ENCODE peak calls at places on chromosome 9, in six cellular contexts. B is NCI-H2171 treated with DMSO at 0.1 percent for 48 hours, D is erythroblast, M is skeletal muscle cell, E is AG09309, P is DMS153. S is an unnamed sample.

GRCh38 chr9:121637441-121638222 is 13.8 kb upstream of the DAB2IP start:
- DNase-seq in B (peak), D (no peak), M (no peak), E (no peak), P (no peak), S (peak)

GRCh38 chr9:38395653-38396370 is 3.3 kb downstream of the ALDH1B1 start:
- DNase-seq in B (no peak), D (no peak), M (no peak), E (no peak), P (no peak), S (no peak)

GRCh38 chr9:133370680-133371079 is 5.2 kb downstream of the SURF4 start:
- DNase-seq in B (no peak), D (no peak), M (no peak), E (no peak), P (no peak), S (no peak)

GRCh38 chr9:18490591-18491370 is 16.8 kb downstream of the ADAMTSL1 start:
- DNase-seq in B (no peak), D (no peak), M (peak), E (peak), P (no peak), S (no peak)

GRCh38 chr9:5178126-5178805 is 7.2 kb downstream of the INSL6 start:
- DNase-seq in B (no peak), D (no peak), M (no peak), E (no peak), P (no peak), S (no peak)

GRCh38 chr9:971901-972511 is 4.4 kb upstream of the DMRT3 start:
- DNase-seq in B (no peak), D (no peak), M (no peak), E (no peak), P (no peak), S (no peak)

GRCh38 chr9:108149346-108149745 is 659.8 kb upstream of the KLF4 start:
- DNase-seq in B (peak), D (no peak), M (no peak), E (no peak), P (no peak), S (no peak)

GRCh38 chr9:21854594-21854993 is 52.2 kb downstream of the MTAP start:
- DNase-seq in B (no peak), D (no peak), M (peak), E (no peak), P (no peak), S (no peak)

GRCh38 chr9:121604242-121604641 is 47.2 kb upstream of the DAB2IP start:
- DNase-seq in B (no peak), D (no peak), M (no peak), E (no peak), P (peak), S (no peak)

GRCh38 chr9:98530806-98531386 is 177.8 kb downstream of the GABBR2 start:
- DNase-seq in B (no peak), D (no peak), M (no peak), E (no peak), P (no peak), S (no peak)

GRCh38 chr9:91056917-91057316 is 255.3 kb downstream of the SYK start:
- DNase-seq in B (no peak), D (no peak), M (no peak), E (no peak), P (no peak), S (no peak)

GRCh38 chr9:7790022-7790818 is 9.4 kb downstream of the DMAC1 start:
- DNase-seq in B (no peak), D (no peak), M (no peak), E (no peak), P (no peak), S (no peak)

GRCh38 chr9:30799527-30800101 is 1584.8 kb upstream of the ACO1 start:
- DNase-seq in B (no peak), D (no peak), M (no peak), E (no peak), P (no peak), S (no peak)

GRCh38 chr9:35903049-35903448 is 3.0 kb upstream of the HRCT1 start:
- DNase-seq in B (peak), D (peak), M (no peak), E (no peak), P (peak), S (no peak)

GRCh38 chr9:114132550-114132918 is 22.8 kb upstream of the COL27A1 start:
- DNase-seq in B (no peak), D (no peak), M (no peak), E (no peak), P (no peak), S (no peak)

GRCh38 chr9:112029921-112030444 is 133.4 kb downstream of the UGCG start:
- DNase-seq in B (no peak), D (no peak), M (no peak), E (no peak), P (no peak), S (no peak)

GRCh38 chr9:109972026-109973005 is 192.3 kb downstream of the PALM2AKAP2 start:
- DNase-seq in B (no peak), D (no peak), M (no peak), E (no peak), P (no peak), S (no peak)

GRCh38 chr9:134679616-134680392 is 38.2 kb downstream of the COL5A1 start:
- DNase-seq in B (no peak), D (no peak), M (no peak), E (no peak), P (no peak), S (no peak)

GRCh38 chr9:137621131-137621757 is 2.4 kb downstream of the EHMT1 start:
- DNase-seq in B (peak), D (peak), M (no peak), E (no peak), P (no peak), S (no peak)

GRCh38 chr9:121620777-121621437 is 30.5 kb upstream of the DAB2IP start:
- DNase-seq in B (no peak), D (peak), M (no peak), E (no peak), P (no peak), S (no peak)

GRCh38 chr9:31588010-31588409 is 796.4 kb upstream of the ACO1 start:
- DNase-seq in B (peak), D (no peak), M (no peak), E (no peak), P (peak), S (peak)

GRCh38 chr9:91991621-91992435 is 41.8 kb upstream of the ROR2 start:
- DNase-seq in B (no peak), D (no peak), M (no peak), E (no peak), P (no peak), S (no peak)

GRCh38 chr9:131410051-131410491 is 16.2 kb downstream of the PRRC2B start:
- DNase-seq in B (peak), D (no peak), M (peak), E (no peak), P (no peak), S (peak)

GRCh38 chr9:127283917-127284316 is 19.3 kb downstream of the GARNL3 start:
- DNase-seq in B (peak), D (no peak), M (peak), E (peak), P (no peak), S (no peak)

GRCh38 chr9:119003218-119003617 is 366.0 kb downstream of the BRINP1 start:
- DNase-seq in B (peak), D (no peak), M (peak), E (peak), P (no peak), S (peak)

GRCh38 chr9:107852891-107853290 is 363.3 kb upstream of the KLF4 start:
- DNase-seq in B (no peak), D (no peak), M (no peak), E (no peak), P (no peak), S (no peak)